ENCODE peak calls at places on chromosomes 5 and 9, in five cellular contexts. X, M, J, A and F are unnamed samples.

GRCh38 chr9:129665814-129666511 is 516 bp downstream of the PRRX2 start:
- DNase-seq in A (no peak), M (no peak), X (no peak), J (peak; percentile 89), F (no peak)

GRCh38 chr9:32741706-32742105 is 41.6 kb upstream of the TMEM215 start:
- DNase-seq in X (no peak), A (peak; percentile 34), M (no peak), J (no peak), F (peak; percentile 82)

GRCh38 chr9:35903049-35903448 is 3.0 kb upstream of the HRCT1 start:
- DNase-seq in X (no peak), M (no peak), A (peak; percentile 67), J (no peak), F (peak; percentile 61)

GRCh38 chr9:132443951-132444615 is 34.1 kb downstream of the CFAP77 start:
- DNase-seq in X (no peak), A (no peak), J (no peak), M (no peak), F (peak; percentile 45)

GRCh38 chr5:178340187-178340586 is 107.6 kb upstream of the PHYKPL start:
- DNase-seq in X (no peak), J (no peak), M (no peak), A (no peak), F (no peak)

GRCh38 chr9:13933268-13933656 is 380.7 kb downstream of the NFIB start:
- DNase-seq in J (no peak), X (no peak), A (no peak), M (no peak), F (no peak)

GRCh38 chr5:52392321-52392720 is 395.4 kb upstream of the ITGA1 start:
- DNase-seq in J (no peak), M (no peak), X (no peak), A (no peak), F (no peak)

GRCh38 chr5:82684659-82685058 is 392.5 kb downstream of the TMEM167A start:
- DNase-seq in X (no peak), J (no peak), A (no peak), M (no peak), F (no peak)

GRCh38 chr5:171420429-171421231 is 1.2 kb downstream of the FGF18 start:
- DNase-seq in A (peak; percentile 82), X (no peak), J (peak; percentile 89), M (no peak), F (peak; percentile 75)

GRCh38 chr5:155726267-155726666 is 600.7 kb upstream of the SGCD start:
- DNase-seq in X (no peak), A (no peak), M (no peak), J (no peak), F (no peak)

GRCh38 chr9:4508246-4508906 is 18.1 kb downstream of the SLC1A1 start:
- DNase-seq in A (peak; percentile 29), M (no peak), J (no peak), X (no peak), F (peak; percentile 75)

GRCh38 chr5:15604986-15605385 is 105.0 kb downstream of the FBXL7 start:
- DNase-seq in M (no peak), X (no peak), J (no peak), A (peak; percentile 72), F (no peak)

GRCh38 chr5:91849069-91849468 is 466.0 kb upstream of the ARRDC3 start:
- DNase-seq in M (no peak), A (peak; percentile 37), X (no peak), J (no peak), F (no peak)

GRCh38 chr9:79256691-79257213 is 315.0 kb upstream of the TLE4 start:
- DNase-seq in M (no peak), J (no peak), A (peak; percentile 96), X (no peak), F (peak; percentile 93)

GRCh38 chr5:139760066-139761056 is 35.2 kb upstream of the PSD2 start:
- DNase-seq in M (no peak), A (peak; percentile 53), J (no peak), X (no peak), F (peak; percentile 78)

GRCh38 chr9:126666155-126666803 is 52.6 kb downstream of the LMX1B start:
- DNase-seq in J (no peak), A (no peak), X (no peak), M (no peak), F (no peak)

GRCh38 chr9:22813520-22813919 is 366.9 kb downstream of the DMRTA1 start:
- DNase-seq in J (no peak), X (no peak), A (peak; percentile 53), M (no peak), F (no peak)

GRCh38 chr5:116573617-116574431 is 799 bp downstream of the SEMA6A start:
- DNase-seq in J (peak; percentile 88), M (no peak), A (peak; percentile 35), X (no peak), F (peak; percentile 34)

GRCh38 chr5:76391014-76391413 is 12.1 kb upstream of the IQGAP2 start:
- DNase-seq in X (no peak), M (no peak), J (peak; percentile 36), A (no peak), F (no peak)

GRCh38 chr5:61401726-61402125 is 69.7 kb downstream of the ZSWIM6 start:
- DNase-seq in X (no peak), M (no peak), A (peak; percentile 72), J (no peak), F (peak; percentile 31)

GRCh38 chr9:136867480-136867879 is 1.4 kb upstream of the EDF1 start:
- DNase-seq in A (no peak), J (no peak), M (no peak), X (no peak), F (no peak)

GRCh38 chr9:7089794-7090193 is 332.0 kb downstream of the KDM4C start:
- DNase-seq in X (no peak), A (no peak), M (no peak), J (no peak), F (no peak)

GRCh38 chr9:37529111-37529510 is 43.4 kb downstream of the POLR1E start:
- DNase-seq in M (peak; percentile 30), X (peak; percentile 56), A (peak; percentile 7), J (no peak), F (peak; percentile 68)

GRCh38 chr5:168314735-168315411 is 23.4 kb downstream of the WWC1 start:
- DNase-seq in X (no peak), M (no peak), J (no peak), A (peak; percentile 90), F (peak; percentile 88)

GRCh38 chr5:155953335-155953734 is 373.6 kb upstream of the SGCD start:
- DNase-seq in M (no peak), A (no peak), X (no peak), J (no peak), F (peak; percentile 30)

GRCh38 chr9:123335227-123335985 is 20.6 kb upstream of the CRB2 start:
- DNase-seq in M (no peak), A (peak; percentile 62), J (no peak), X (no peak), F (peak; percentile 86)

GRCh38 chr5:94793816-94794198 is 175.3 kb downstream of the SLF1 start:
- DNase-seq in M (no peak), A (no peak), X (no peak), J (no peak), F (peak; percentile 8)

GRCh38 chr5:91301459-91301858 is 81.7 kb downstream of the ARRDC3 start:
- DNase-seq in X (no peak), J (no peak), M (no peak), A (no peak), F (no peak)

GRCh38 chr5:131996210-131997025 is 15.0 kb downstream of the ACSL6 start:
- DNase-seq in M (no peak), A (no peak), X (no peak), J (no peak), F (no peak)

GRCh38 chr9:106970976-106971457 is 108.1 kb downstream of the ZNF462 start:
- DNase-seq in J (no peak), M (no peak), X (no peak), A (no peak), F (no peak)

GRCh38 chr5:40555886-40556285 is 123.8 kb upstream of the PTGER4 start:
- DNase-seq in A (no peak), J (no peak), X (no peak), M (no peak), F (no peak)

GRCh38 chr9:34010979-34011378 is 37.7 kb downstream of the UBAP2 start:
- DNase-seq in X (no peak), M (no peak), A (no peak), J (no peak), F (no peak)

GRCh38 chr9:94758844-94759243 is 32.3 kb downstream of the AOPEP start:
- DNase-seq in J (no peak), X (no peak), A (no peak), M (no peak), F (no peak)

GRCh38 chr5:10576121-10576789 is 12.4 kb downstream of the ANKRD33B start:
- DNase-seq in A (no peak), J (no peak), X (no peak), M (no peak), F (no peak)